ENCODE peak calls at places on chromosomes 1 and 21, in four cellular contexts. M is esophagus squamous epithelium, O is tibial nerve, G is lung. A is an unnamed sample.

GRCh38 chr1:245771521-245772281 is 616.9 kb downstream of the KIF26B start:
- DNase-seq in O (no peak), G (no peak), M (no peak), A (no peak)

GRCh38 chr1:59498640-59499039 is 201.7 kb downstream of the FGGY start:
- DNase-seq in M (no peak), G (no peak), O (peak; percentile 23), A (no peak)

GRCh38 chr1:66320231-66320630 is 213.7 kb upstream of the SGIP1 start:
- DNase-seq in M (no peak), O (no peak), G (no peak), A (no peak)

GRCh38 chr1:158998781-158999161 is 10.9 kb upstream of the IFI16 start:
- DNase-seq in G (peak; percentile 32), O (peak; percentile 85), M (no peak), A (no peak)

GRCh38 chr1:24909388-24909898 is 20.6 kb downstream of the RUNX3 start:
- DNase-seq in M (no peak), O (peak; percentile 44), G (peak; percentile 69), A (no peak)

GRCh38 chr1:244074559-244075171 is 23.6 kb downstream of the ZBTB18 start:
- DNase-seq in M (no peak), O (no peak), G (no peak), A (no peak)

GRCh38 chr1:170307426-170307825 is 161.7 kb downstream of the NTMT2 start:
- DNase-seq in G (no peak), O (no peak), M (no peak), A (no peak)

GRCh38 chr1:41915786-41916571 is 2.7 kb downstream of the HIVEP3 start:
- DNase-seq in M (no peak), G (peak; percentile 76), O (no peak), A (no peak)

GRCh38 chr21:39132248-39132647 is 51.0 kb downstream of the PSMG1 start:
- DNase-seq in O (no peak), G (no peak), M (no peak), A (no peak)

GRCh38 chr1:201171063-201172036 is 17.1 kb upstream of the TMEM9 start:
- DNase-seq in O (peak; percentile 13), G (no peak), M (no peak), A (no peak)

GRCh38 chr1:229034246-229034645 is 236.7 kb upstream of the RAB4A start:
- DNase-seq in O (no peak), M (no peak), G (no peak), A (no peak)

GRCh38 chr1:91727763-91728162 is 158.2 kb downstream of the TGFBR3 start:
- DNase-seq in M (no peak), O (no peak), G (no peak), A (no peak)

GRCh38 chr1:36864182-36865079 is 169.9 kb downstream of the GRIK3 start:
- DNase-seq in G (no peak), M (no peak), O (no peak), A (no peak)

DNA sequence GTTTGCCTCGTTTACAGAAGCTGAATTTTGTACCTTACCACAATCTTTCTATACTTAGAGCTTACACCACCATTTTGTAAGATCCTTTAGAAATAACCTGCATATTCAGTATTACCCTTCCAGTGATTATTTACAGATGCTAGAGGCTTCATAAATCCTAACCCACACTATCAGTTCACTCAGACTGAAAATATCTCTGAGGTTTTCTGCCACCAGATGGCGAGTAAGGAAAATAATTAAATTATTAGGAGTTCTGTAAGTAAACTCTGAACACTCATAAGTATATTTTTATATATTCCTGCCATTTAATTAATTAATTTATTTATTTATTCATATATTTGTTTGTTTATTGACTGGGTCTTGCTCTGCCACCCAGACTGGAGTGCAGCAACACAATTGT is 1635.2 kb downstream of the PLA2G4A start:
- DNase-seq in O (no peak), M (no peak), G (no peak), A (no peak)
- TF ChIP-seq CTCF in O (no peak), M (no peak), G (no peak), A (no peak)

GRCh38 chr1:236602171-236602570 is 2.1 kb downstream of the HEATR1 start:
- DNase-seq in O (no peak), G (no peak), M (no peak), A (no peak)
- TF ChIP-seq CTCF in O (no peak), G (no peak), M (no peak), A (no peak)

GRCh38 chr1:2322065-2322571 is 69.2 kb downstream of the MORN1 start:
- DNase-seq in G (peak; percentile 56), M (no peak), O (peak; percentile 65), A (peak; percentile 77)
- TF ChIP-seq CTCF in G (no peak), M (no peak), O (no peak), A (no peak)

GRCh38 chr21:18524097-18524496 is 120.5 kb upstream of the TMPRSS15 start:
- DNase-seq in G (no peak), M (no peak), O (no peak), A (no peak)

GRCh38 chr21:18529253-18529652 is 125.7 kb upstream of the TMPRSS15 start:
- DNase-seq in G (no peak), M (no peak), O (no peak), A (no peak)
- TF ChIP-seq CTCF in G (no peak), M (no peak), O (no peak), A (no peak)

DNA sequence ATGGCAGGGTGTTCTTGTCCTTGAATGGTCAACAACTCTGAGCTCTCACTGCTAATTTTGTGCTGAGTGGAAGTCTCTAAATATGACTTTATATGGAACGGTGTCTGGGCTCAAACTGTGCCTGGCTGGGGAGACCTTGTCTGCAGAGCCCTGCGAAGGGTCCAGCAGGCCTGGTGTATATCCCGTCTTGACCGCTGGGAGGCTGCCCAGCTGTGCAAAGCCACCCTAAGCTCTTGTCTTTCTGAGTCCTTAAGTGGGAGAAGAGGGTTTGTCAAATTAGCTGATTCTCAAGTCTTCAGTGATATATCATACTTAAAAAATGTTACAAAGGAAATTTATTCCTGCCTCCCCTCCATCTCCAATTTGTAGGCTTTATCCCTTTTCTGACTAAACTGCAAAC is 198.7 kb downstream of the KCNJ6 start:
- DNase-seq in O (no peak), M (no peak), G (no peak), A (no peak)
- TF ChIP-seq CTCF in O (no peak), M (no peak), G (no peak), A (no peak)

DNA sequence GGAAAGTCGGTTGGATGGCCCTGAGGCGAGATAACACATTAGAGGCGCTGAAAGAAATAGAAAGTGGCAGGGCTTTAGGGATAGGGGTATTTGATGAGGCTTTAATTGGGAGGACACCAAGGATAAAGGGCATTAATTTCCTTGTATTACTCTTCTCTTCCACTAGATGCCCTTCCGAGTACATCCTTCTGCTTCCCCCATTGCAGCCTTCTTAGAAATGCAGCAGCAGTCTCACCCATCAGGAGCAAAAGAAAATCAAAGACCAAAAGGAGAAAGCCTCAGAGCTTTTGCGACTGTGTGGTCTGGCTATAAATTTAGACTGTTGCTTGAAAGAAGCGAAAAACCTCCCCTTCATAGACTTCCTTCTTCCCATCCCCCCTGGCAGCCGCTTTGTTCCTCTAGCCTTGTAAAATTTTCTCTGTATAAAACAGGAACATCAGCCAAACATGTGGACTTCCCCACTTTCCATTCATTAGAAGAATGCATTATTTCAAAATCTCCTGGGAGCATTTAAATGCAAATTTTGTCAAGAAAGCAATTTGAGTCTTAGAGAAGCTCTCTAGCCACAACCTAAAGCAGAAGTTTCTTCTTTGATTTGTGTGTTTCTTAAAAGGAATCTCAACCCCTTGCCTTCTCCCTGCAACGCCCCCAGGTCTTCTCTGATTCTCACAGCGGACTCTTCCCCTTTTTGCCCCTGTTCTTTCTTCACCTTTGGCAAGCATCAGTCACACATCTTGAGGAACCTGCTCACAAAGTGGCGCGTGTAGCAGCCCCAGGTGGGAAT is 76.6 kb downstream of the NDUFS5 start:
- DNase-seq in G (peak; percentile 48), M (no peak), O (no peak), A (no peak)
- TF ChIP-seq CTCF in G (peak; percentile 66), M (peak; percentile 87), O (peak; percentile 88), A (peak; percentile 55)

GRCh38 chr1:35646043-35646442 is 4.7 kb upstream of the PSMB2 start:
- DNase-seq in O (no peak), G (no peak), M (no peak), A (no peak)
- TF ChIP-seq CTCF in O (no peak), G (no peak), M (no peak), A (no peak)

DNA sequence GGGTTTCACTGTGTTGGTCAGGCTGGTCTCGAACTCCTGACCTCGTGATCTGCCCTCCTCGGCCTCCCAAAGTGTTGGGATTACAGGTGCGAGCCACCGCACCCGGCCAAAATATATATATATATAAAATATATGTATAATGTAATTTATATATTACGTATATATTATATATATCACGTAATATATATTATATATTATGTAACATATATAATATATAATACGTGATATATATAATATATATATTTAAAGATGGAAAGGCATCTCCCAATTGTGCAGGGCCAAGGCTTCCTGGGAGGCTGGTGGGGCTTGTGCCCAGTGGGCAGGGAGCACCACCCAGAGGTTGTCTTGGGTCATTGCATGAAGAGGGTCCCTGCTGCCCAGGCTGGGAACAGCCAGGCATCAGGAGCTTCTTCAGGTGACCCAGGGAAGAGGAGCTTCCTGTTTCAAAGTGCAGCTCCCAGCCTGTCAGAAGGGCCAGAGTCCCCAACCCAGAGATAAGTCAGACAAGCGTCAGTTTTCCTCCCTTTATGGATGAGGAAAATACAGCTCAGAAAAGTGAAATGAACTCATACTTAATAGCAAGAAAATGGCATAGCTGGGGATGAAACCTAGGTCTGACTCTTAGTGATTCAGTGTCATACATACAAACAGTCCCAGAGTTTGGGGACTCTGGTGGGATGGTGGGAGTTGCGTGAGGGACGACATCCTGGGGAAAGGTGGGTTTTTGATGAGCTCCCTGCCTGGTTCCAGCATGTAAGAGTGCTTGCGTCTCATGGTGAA is 12.0 kb downstream of the UBE2Q1 start:
- DNase-seq in M (no peak), G (peak; percentile 56), O (no peak), A (no peak)
- TF ChIP-seq CTCF in M (peak; percentile 69), G (peak; percentile 45), O (peak; percentile 68), A (peak; percentile 52)

GRCh38 chr1:47440849-47441170 is 3.0 kb downstream of the FOXD2 start:
- DNase-seq in O (no peak), M (no peak), G (no peak), A (no peak)
- TF ChIP-seq CTCF in O (no peak), M (no peak), G (no peak), A (no peak)

GRCh38 chr1:160858127-160858909 is 4.4 kb downstream of the CD244 start:
- DNase-seq in G (no peak), M (no peak), O (peak; percentile 24), A (no peak)

GRCh38 chr1:160862151-160863061 is at the start of gene CD244:
- DNase-seq in O (no peak), G (peak; percentile 37), M (no peak), A (no peak)

GRCh38 chr1:160859166-160859565 is 3.5 kb downstream of the CD244 start:
- DNase-seq in M (no peak), G (no peak), O (no peak), A (no peak)

GRCh38 chr1:160863422-160864131 is 890 bp upstream of the CD244 start:
- DNase-seq in G (no peak), M (no peak), O (no peak), A (no peak)

GRCh38 chr1:160860840-160861505 is 1.7 kb downstream of the CD244 start:
- DNase-seq in G (no peak), O (no peak), M (no peak), A (no peak)
- TF ChIP-seq CTCF in G (no peak), O (no peak), M (no peak), A (no peak)

A was measured in mesothelial cell of epicardium.